ENCODE peak calls at places on chromosome 3, in five cellular contexts. G is upper lobe of right lung, L is foreskin keratinocyte, W is cardiac muscle cell, N is IMR-90. O is an unnamed sample.

GRCh38 chr3:13846238-13846637 is 33.6 kb downstream of the WNT7A start:
- DNase-seq in G (no peak), L (no peak), W (no peak), N (no peak), O (no peak)

GRCh38 chr3:46708401-46709146 is 7.4 kb downstream of the TMIE start:
- DNase-seq in G (peak; percentile 52), L (no peak), W (no peak), N (no peak), O (peak; percentile 68)

GRCh38 chr3:59605318-59605717 is 555.5 kb upstream of the CFAP20DC start:
- DNase-seq in G (no peak), L (no peak), W (no peak), N (no peak), O (no peak)

GRCh38 chr3:183697610-183698317 is at the start of gene YEATS2:
- DNase-seq in G (peak; percentile 84), L (no peak), W (peak; percentile 79), N (peak; percentile 61), O (peak; percentile 75)

GRCh38 chr3:150920236-150920635 is 15.0 kb upstream of the MINDY4B start:
- DNase-seq in G (no peak), L (peak; percentile 33), W (no peak), N (no peak), O (no peak)

GRCh38 chr3:129758921-129759320 is 134.6 kb downstream of the TMCC1 start:
- DNase-seq in G (no peak), L (no peak), W (no peak), N (no peak), O (no peak)

GRCh38 chr3:177452487-177452886 is 255.2 kb upstream of the TBL1XR1 start:
- DNase-seq in G (no peak), L (peak; percentile 98), W (no peak), N (peak; percentile 94), O (no peak)

GRCh38 chr3:11476814-11477213 is 166.9 kb downstream of the VGLL4 start:
- DNase-seq in G (no peak), L (no peak), W (no peak), N (no peak), O (no peak)

GRCh38 chr3:46209053-46209452 is 940 bp upstream of the CCR1 start:
- DNase-seq in G (no peak), L (no peak), W (no peak), N (no peak), O (no peak)

GRCh38 chr3:62597481-62597880 is 224.1 kb upstream of the FEZF2 start:
- DNase-seq in G (no peak), L (no peak), W (no peak), N (no peak), O (no peak)

GRCh38 chr3:97979610-97980009 is 7.4 kb upstream of the RIOX2 start:
- DNase-seq in G (no peak), L (no peak), W (peak; percentile 73), N (no peak), O (no peak)

GRCh38 chr3:55507808-55508207 is 20.7 kb upstream of the WNT5A start:
- DNase-seq in G (no peak), L (no peak), W (no peak), N (no peak), O (no peak)

GRCh38 chr3:174769171-174769570 is 90.0 kb upstream of the NAALADL2 start:
- DNase-seq in G (no peak), L (no peak), W (no peak), N (no peak), O (no peak)

GRCh38 chr3:126358038-126358815 is 1.0 kb upstream of the KLF15 start:
- DNase-seq in G (peak; percentile 78), L (no peak), W (no peak), N (no peak), O (no peak)

GRCh38 chr3:12440927-12441326 is 43.4 kb upstream of the TSEN2 start:
- DNase-seq in G (no peak), L (no peak), W (no peak), N (peak; percentile 45), O (no peak)

GRCh38 chr3:63911901-63912767 is at the start of gene SCAANT1:
- DNase-seq in G (peak; percentile 96), L (peak; percentile 81), W (peak; percentile 94), N (peak; percentile 90), O (peak; percentile 96)

GRCh38 chr3:30527720-30528119 is 78.7 kb upstream of the TGFBR2 start:
- DNase-seq in G (no peak), L (no peak), W (no peak), N (no peak), O (no peak)

DNA sequence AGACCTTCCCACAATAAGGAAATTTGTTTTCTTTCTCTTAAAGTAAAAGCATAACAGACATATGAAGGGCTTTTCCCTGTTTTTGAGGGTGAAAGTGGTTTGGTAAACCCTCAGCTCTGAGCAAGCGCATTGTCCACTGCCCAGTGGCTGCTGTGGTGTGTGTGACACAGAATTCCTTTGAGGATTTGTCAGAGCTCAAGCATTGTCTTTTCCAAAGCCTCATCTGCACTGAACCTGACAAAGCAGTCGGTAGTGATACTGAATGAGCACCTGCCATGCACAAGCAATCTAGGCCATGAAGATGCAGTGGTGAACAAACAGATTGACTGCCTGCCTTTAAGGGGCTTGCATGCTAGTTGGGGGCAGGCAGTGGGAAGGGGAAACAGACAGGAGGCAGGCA is 128.3 kb downstream of the PLCL2 start:
- DNase-seq in G (no peak), L (peak; percentile 13), W (no peak), N (no peak), O (no peak)
- H3K27ac ChIP-seq in G (no peak overlapping the region), L (no peak overlapping the region), W (no peak overlapping the region), N (no peak overlapping the region), O (no peak overlapping the region)

DNA sequence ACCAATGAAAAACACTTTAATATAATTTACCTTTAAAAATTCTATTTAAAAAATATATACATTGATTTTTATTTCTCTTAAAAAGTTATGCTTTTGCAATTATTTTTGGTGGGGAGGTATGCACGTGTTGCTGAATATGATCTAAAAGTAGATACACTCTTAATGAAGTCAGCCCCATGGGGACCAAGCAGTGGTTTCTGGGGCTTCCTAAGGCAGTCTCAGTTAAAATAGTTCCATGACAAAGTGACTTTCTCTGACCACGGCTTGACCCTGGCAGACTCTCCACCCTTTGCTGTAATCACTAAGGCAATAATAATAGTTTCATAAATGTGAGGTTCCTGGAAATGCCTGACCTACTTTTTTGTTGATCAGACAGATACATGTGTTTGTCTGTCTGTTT is 50.4 kb downstream of the CCR4 start:
- DNase-seq in G (no peak), L (no peak), W (no peak), N (no peak), O (no peak)
- H3K27ac ChIP-seq in G (no peak overlapping the region), L (no peak overlapping the region), W (peak overlapping the region; percentile 42), N (no peak overlapping the region), O (no peak overlapping the region)

GRCh38 chr3:50156991-50157493 is 1.9 kb downstream of the SEMA3F start:
- DNase-seq in G (no peak), L (peak; percentile 63), W (no peak), N (peak; percentile 40), O (no peak)
- H3K27ac ChIP-seq in G (no peak overlapping the region), L (peak overlapping the region; percentile 55), W (no peak overlapping the region), N (peak overlapping the region; percentile 37), O (peak overlapping the region; percentile 97)

GRCh38 chr3:185714085-185714484 is 110.8 kb downstream of the IGF2BP2 start:
- DNase-seq in G (no peak), L (no peak), W (no peak), N (no peak), O (no peak)
- H3K27ac ChIP-seq in G (no peak overlapping the region), L (no peak overlapping the region), W (peak overlapping the region; percentile 86), N (no peak overlapping the region), O (no peak overlapping the region)

GRCh38 chr3:110381992-110382391 is 689.6 kb upstream of the NECTIN3 start:
- DNase-seq in G (no peak), L (no peak), W (no peak), N (no peak), O (no peak)

GRCh38 chr3:110378481-110378880 is 693.1 kb upstream of the NECTIN3 start:
- DNase-seq in G (no peak), L (no peak), W (no peak), N (peak; percentile 55), O (no peak)

GRCh38 chr3:110376119-110376518 is 695.5 kb upstream of the NECTIN3 start:
- DNase-seq in G (no peak), L (no peak), W (no peak), N (no peak), O (no peak)
- H3K27ac ChIP-seq in G (no peak overlapping the region), L (no peak overlapping the region), W (no peak overlapping the region), N (no peak overlapping the region), O (no peak overlapping the region)